ENCODE peak calls at places on chromosome 4, in five cellular contexts. Y is Calu3, Q is epithelial cell of esophagus, L is cardiac muscle cell, G is HFF-Myc. P is an unnamed sample.

GRCh38 chr4:182556576-182556975 is 313.4 kb downstream of the TENM3 start:
- DNase-seq in Y (no peak), Q (no peak), L (no peak), G (no peak), P (no peak)

GRCh38 chr4:20432098-20432497 is 180.4 kb downstream of the SLIT2 start:
- DNase-seq in Y (no peak), Q (no peak), L (no peak), G (no peak), P (no peak)

GRCh38 chr4:100428051-100428450 is 89.8 kb downstream of the EMCN start:
- DNase-seq in Y (peak), Q (peak), L (no peak), G (peak), P (no peak)

GRCh38 chr4:677431-678293 is 3.3 kb downstream of the MYL5 start:
- DNase-seq in Y (peak), Q (peak), L (no peak), G (no peak), P (no peak)

GRCh38 chr4:72314869-72315268 is 254.2 kb downstream of the ADAMTS3 start:
- DNase-seq in Y (no peak), Q (peak), L (peak), G (peak), P (no peak)

GRCh38 chr4:151629097-151629783 is 131.6 kb downstream of the GATB start:
- DNase-seq in Y (no peak), Q (peak), L (no peak), G (no peak), P (no peak)

GRCh38 chr4:184762100-184762499 is 28.2 kb upstream of the CENPU start:
- DNase-seq in Y (no peak), Q (no peak), L (no peak), G (no peak), P (no peak)

GRCh38 chr4:86835677-86836076 is 13.5 kb downstream of the SLC10A6 start:
- DNase-seq in Y (no peak), Q (no peak), L (no peak), G (no peak), P (no peak)

GRCh38 chr4:169420291-169420690 is 149.5 kb upstream of the SH3RF1 start:
- DNase-seq in Y (no peak), Q (no peak), L (no peak), G (no peak), P (no peak)

GRCh38 chr4:140359571-140360427 is 13.6 kb upstream of the SCOC start:
- DNase-seq in Y (peak), Q (peak), L (peak), G (peak), P (no peak)

GRCh38 chr4:73735231-73735630 is 5.1 kb upstream of the CXCL8 start:
- DNase-seq in Y (no peak), Q (peak), L (no peak), G (peak), P (no peak)

GRCh38 chr4:110483516-110483915 is 7.6 kb downstream of the ENPEP start:
- DNase-seq in Y (no peak), Q (no peak), L (no peak), G (no peak), P (no peak)

GRCh38 chr4:67615119-67615518 is 56.6 kb downstream of the STAP1 start:
- DNase-seq in Y (no peak), Q (no peak), L (no peak), G (no peak), P (no peak)
- TF ChIP-seq CTCF in Y (no peak), Q (no peak), L (no peak), G (no peak), P (no peak)

GRCh38 chr4:70651864-70652506 is 14.3 kb downstream of the JCHAIN start:
- DNase-seq in Y (no peak), Q (peak), L (peak), G (no peak), P (no peak)
- TF ChIP-seq CTCF in Y (peak), Q (peak), L (peak), G (peak), P (peak)

GRCh38 chr4:65561164-65561563 is 109.1 kb downstream of the EPHA5 start:
- DNase-seq in Y (no peak), Q (no peak), L (no peak), G (no peak), P (no peak)

GRCh38 chr4:65559270-65559669 is 111.0 kb downstream of the EPHA5 start:
- DNase-seq in Y (no peak), Q (no peak), L (no peak), G (no peak), P (no peak)
- TF ChIP-seq CTCF in Y (no peak), Q (no peak), L (no peak), G (no peak), P (no peak)

DNA sequence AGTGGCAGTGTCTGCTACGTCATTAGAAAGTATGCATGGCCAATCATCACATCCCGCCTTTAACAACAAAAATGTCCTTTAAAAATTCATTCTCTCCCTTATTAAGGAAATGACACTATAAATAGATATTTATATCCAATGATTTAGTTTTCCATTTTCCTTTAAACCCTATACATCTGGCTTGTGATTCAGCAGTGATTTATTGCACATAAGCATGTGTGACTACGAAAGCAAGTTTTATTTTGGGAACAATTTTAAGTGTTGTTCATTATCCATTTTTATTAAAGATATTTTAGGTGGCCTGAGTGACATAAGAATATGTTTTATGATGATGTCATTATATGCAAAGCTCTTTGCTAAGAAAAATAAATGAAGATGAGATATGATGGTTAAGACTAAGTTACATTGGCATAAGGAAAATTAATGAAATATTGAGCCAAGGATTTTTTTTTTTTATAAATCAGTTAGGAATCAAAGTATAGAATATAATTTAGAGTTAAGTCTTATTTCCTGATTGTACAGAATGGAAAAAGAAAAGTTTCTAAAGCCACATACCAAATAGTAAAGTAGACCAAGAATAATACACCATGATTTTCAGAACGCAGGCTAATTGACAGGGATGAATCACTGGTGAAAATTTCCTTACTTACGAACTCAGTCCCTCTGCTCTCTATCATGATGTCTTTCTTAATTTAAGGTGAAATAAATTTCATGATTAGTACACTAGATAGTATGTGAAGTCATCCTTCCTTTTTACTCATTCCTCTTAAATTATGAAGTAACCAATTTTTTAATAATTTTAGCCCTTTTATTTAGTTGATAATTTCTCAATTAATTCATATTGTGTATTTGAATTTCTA is 822.4 kb downstream of the FAT4 start:
- DNase-seq in Y (no peak), Q (no peak), L (no peak), G (no peak), P (no peak)
- TF ChIP-seq CTCF in Y (no peak), Q (no peak), L (no peak), G (no peak), P (no peak)

GRCh38 chr4:83993774-83994173 is 457.9 kb downstream of the GPAT3 start:
- DNase-seq in Y (no peak), Q (no peak), L (no peak), G (no peak), P (no peak)
- TF ChIP-seq CTCF in Y (no peak), Q (no peak), L (no peak), G (peak), P (no peak)

P was measured in osteocyte.